ENCODE peak calls at places on chromosomes 3 and 15, in four cellular contexts. One of them, this sample, is unnamed.

GRCh38 chr3:50562866-50563265 is 4.7 kb downstream of the C3orf18 start:
- DNase-seq in CD4-positive, CD25-positive, alpha-beta regulatory T cell: no peak
- DNase-seq in right cardiac atrium: no peak
- DNase-seq in myocyte: peak
- DNase-seq in this sample: no peak

GRCh38 chr15:85941186-85941855 is 138.3 kb upstream of the AGBL1 start:
- DNase-seq in CD4-positive, CD25-positive, alpha-beta regulatory T cell: no peak
- DNase-seq in myocyte: peak
- DNase-seq in right cardiac atrium: no peak
- DNase-seq in this sample: no peak

GRCh38 chr3:155778441-155778840 is 27.6 kb downstream of the C3orf33 start:
- DNase-seq in CD4-positive, CD25-positive, alpha-beta regulatory T cell: no peak
- DNase-seq in right cardiac atrium: no peak
- DNase-seq in myocyte: no peak
- DNase-seq in this sample: no peak

GRCh38 chr3:189355481-189356201 is 183.9 kb downstream of the TPRG1 start:
- DNase-seq in right cardiac atrium: no peak
- DNase-seq in CD4-positive, CD25-positive, alpha-beta regulatory T cell: peak
- DNase-seq in myocyte: peak
- DNase-seq in this sample: no peak

GRCh38 chr3:77041156-77041696 is 1.3 kb downstream of the ROBO2 start:
- DNase-seq in myocyte: no peak
- DNase-seq in CD4-positive, CD25-positive, alpha-beta regulatory T cell: no peak
- DNase-seq in right cardiac atrium: no peak
- DNase-seq in this sample: no peak

GRCh38 chr3:171695476-171695875 is 114.8 kb downstream of the PLD1 start:
- DNase-seq in myocyte: no peak
- DNase-seq in CD4-positive, CD25-positive, alpha-beta regulatory T cell: no peak
- DNase-seq in right cardiac atrium: no peak
- DNase-seq in this sample: no peak

GRCh38 chr15:63483521-63484371 is 20.6 kb upstream of the USP3 start:
- DNase-seq in right cardiac atrium: peak
- DNase-seq in myocyte: no peak
- DNase-seq in CD4-positive, CD25-positive, alpha-beta regulatory T cell: peak
- DNase-seq in this sample: no peak

GRCh38 chr3:110680365-110680909 is 391.2 kb upstream of the NECTIN3 start:
- DNase-seq in right cardiac atrium: no peak
- DNase-seq in myocyte: no peak
- DNase-seq in CD4-positive, CD25-positive, alpha-beta regulatory T cell: no peak
- DNase-seq in this sample: no peak

GRCh38 chr3:171838218-171838720 is 4.9 kb upstream of the TMEM212 start:
- DNase-seq in CD4-positive, CD25-positive, alpha-beta regulatory T cell: no peak
- DNase-seq in myocyte: peak
- DNase-seq in right cardiac atrium: peak
- DNase-seq in this sample: no peak

GRCh38 chr3:51681453-51681852 is 10.4 kb downstream of the TEX264 start:
- DNase-seq in CD4-positive, CD25-positive, alpha-beta regulatory T cell: peak
- DNase-seq in myocyte: peak
- DNase-seq in right cardiac atrium: peak
- DNase-seq in this sample: no peak

GRCh38 chr3:134754768-134755559 is 40.1 kb upstream of the EPHB1 start:
- DNase-seq in myocyte: peak
- DNase-seq in CD4-positive, CD25-positive, alpha-beta regulatory T cell: peak
- DNase-seq in right cardiac atrium: peak
- DNase-seq in this sample: no peak

GRCh38 chr3:4139462-4140140 is 163.6 kb upstream of the SETMAR start:
- DNase-seq in right cardiac atrium: no peak
- DNase-seq in CD4-positive, CD25-positive, alpha-beta regulatory T cell: no peak
- DNase-seq in myocyte: no peak
- DNase-seq in this sample: no peak

GRCh38 chr3:118782755-118783202 is 251.9 kb downstream of the IGSF11 start:
- DNase-seq in right cardiac atrium: no peak
- DNase-seq in CD4-positive, CD25-positive, alpha-beta regulatory T cell: no peak
- DNase-seq in myocyte: no peak
- DNase-seq in this sample: no peak

GRCh38 chr15:83970290-83970890 is 265.2 kb upstream of the GOLGA6L4 start:
- DNase-seq in CD4-positive, CD25-positive, alpha-beta regulatory T cell: no peak
- DNase-seq in right cardiac atrium: peak
- DNase-seq in myocyte: no peak
- DNase-seq in this sample: no peak

GRCh38 chr15:45665261-45665660 is 30.4 kb downstream of the SQOR start:
- DNase-seq in myocyte: no peak
- DNase-seq in right cardiac atrium: no peak
- DNase-seq in CD4-positive, CD25-positive, alpha-beta regulatory T cell: no peak
- DNase-seq in this sample: no peak

GRCh38 chr15:98776607-98777281 is 128.4 kb downstream of the IGF1R start:
- DNase-seq in right cardiac atrium: peak
- DNase-seq in CD4-positive, CD25-positive, alpha-beta regulatory T cell: peak
- DNase-seq in myocyte: peak
- DNase-seq in this sample: no peak

GRCh38 chr3:10563396-10563795 is 58.0 kb upstream of the ATP2B2 start:
- DNase-seq in myocyte: no peak
- DNase-seq in CD4-positive, CD25-positive, alpha-beta regulatory T cell: no peak
- DNase-seq in right cardiac atrium: no peak
- DNase-seq in this sample: no peak

GRCh38 chr3:190886945-190887344 is 24.5 kb upstream of the GMNC start:
- DNase-seq in CD4-positive, CD25-positive, alpha-beta regulatory T cell: no peak
- DNase-seq in myocyte: no peak
- DNase-seq in right cardiac atrium: no peak
- DNase-seq in this sample: no peak

GRCh38 chr3:14766428-14767244 is 52.1 kb upstream of the FGD5 start:
- DNase-seq in CD4-positive, CD25-positive, alpha-beta regulatory T cell: no peak
- DNase-seq in myocyte: no peak
- DNase-seq in right cardiac atrium: no peak
- DNase-seq in this sample: no peak

GRCh38 chr3:194270627-194271458 is 80.3 kb downstream of the CPN2 start:
- DNase-seq in CD4-positive, CD25-positive, alpha-beta regulatory T cell: no peak
- DNase-seq in myocyte: peak
- DNase-seq in right cardiac atrium: peak
- DNase-seq in this sample: peak

GRCh38 chr3:99023590-99024192 is 122.2 kb upstream of the DCBLD2 start:
- DNase-seq in right cardiac atrium: no peak
- DNase-seq in myocyte: peak
- DNase-seq in CD4-positive, CD25-positive, alpha-beta regulatory T cell: peak
- DNase-seq in this sample: no peak

GRCh38 chr3:178966299-178967183 is 105.1 kb downstream of the ZMAT3 start:
- DNase-seq in myocyte: peak
- DNase-seq in right cardiac atrium: peak
- DNase-seq in CD4-positive, CD25-positive, alpha-beta regulatory T cell: peak
- DNase-seq in this sample: no peak

GRCh38 chr3:182710557-182711157 is 82.6 kb upstream of the ATP11B start:
- DNase-seq in right cardiac atrium: no peak
- DNase-seq in CD4-positive, CD25-positive, alpha-beta regulatory T cell: peak
- DNase-seq in myocyte: peak
- DNase-seq in this sample: no peak

GRCh38 chr3:31724681-31725080 is 192.0 kb downstream of the STT3B start:
- DNase-seq in myocyte: no peak
- DNase-seq in CD4-positive, CD25-positive, alpha-beta regulatory T cell: peak
- DNase-seq in right cardiac atrium: no peak
- DNase-seq in this sample: no peak

GRCh38 chr3:191238321-191238817 is 39.3 kb downstream of the OSTN start:
- DNase-seq in myocyte: no peak
- DNase-seq in CD4-positive, CD25-positive, alpha-beta regulatory T cell: no peak
- DNase-seq in right cardiac atrium: no peak
- DNase-seq in this sample: no peak

GRCh38 chr15:101070502-101071273 is 151.5 kb downstream of the LRRK1 start:
- DNase-seq in right cardiac atrium: no peak
- DNase-seq in CD4-positive, CD25-positive, alpha-beta regulatory T cell: no peak
- DNase-seq in myocyte: peak
- DNase-seq in this sample: no peak

GRCh38 chr3:58434990-58435389 is 1.4 kb upstream of the PDHB start:
- DNase-seq in myocyte: peak
- DNase-seq in right cardiac atrium: peak
- DNase-seq in CD4-positive, CD25-positive, alpha-beta regulatory T cell: no peak
- DNase-seq in this sample: no peak

GRCh38 chr3:192090586-192090985 is 629.6 kb downstream of the PYDC2 start:
- DNase-seq in myocyte: no peak
- DNase-seq in CD4-positive, CD25-positive, alpha-beta regulatory T cell: no peak
- DNase-seq in right cardiac atrium: no peak
- DNase-seq in this sample: no peak

GRCh38 chr15:68447209-68447608 is 15.2 kb upstream of the ITGA11 start:
- DNase-seq in right cardiac atrium: no peak
- DNase-seq in myocyte: peak
- DNase-seq in CD4-positive, CD25-positive, alpha-beta regulatory T cell: no peak
- DNase-seq in this sample: no peak

GRCh38 chr3:153290278-153291015 is 128.4 kb downstream of the RAP2B start:
- DNase-seq in right cardiac atrium: no peak
- DNase-seq in myocyte: peak
- DNase-seq in CD4-positive, CD25-positive, alpha-beta regulatory T cell: peak
- DNase-seq in this sample: no peak